ENCODE peak calls at places on chromosomes 5 and 9, in eight cellular contexts. One of them, this sample, is unnamed.
A peak's percentile ranks its signal among the peaks of the same experiment; 100 is the strongest.

GRCh38 chr5:6704361-6704851 is 8.8 kb upstream of the TENT4A start:
- DNase-seq in epithelial cell of esophagus: peak; percentile 91
- DNase-seq in sciatic nerve: no peak
- DNase-seq in iris pigment epithelial cell: peak; percentile 92
- DNase-seq in foreskin fibroblast: peak; percentile 56
- DNase-seq in activated CD4-positive, CD25-positive, alpha-beta regulatory T cell: no peak
- DNase-seq in germinal center: no peak
- DNase-seq in spleen: no peak
- DNase-seq in this sample: peak; percentile 76

GRCh38 chr9:84152204-84152603 is 171.6 kb downstream of the RMI1 start:
- DNase-seq in epithelial cell of esophagus: no peak
- DNase-seq in spleen: no peak
- DNase-seq in sciatic nerve: no peak
- DNase-seq in activated CD4-positive, CD25-positive, alpha-beta regulatory T cell: no peak
- DNase-seq in foreskin fibroblast: no peak
- DNase-seq in germinal center: no peak
- DNase-seq in iris pigment epithelial cell: no peak
- DNase-seq in this sample: no peak

GRCh38 chr9:22170162-22170932 is 161.2 kb upstream of the CDKN2B start:
- DNase-seq in spleen: no peak
- DNase-seq in epithelial cell of esophagus: peak; percentile 78
- DNase-seq in germinal center: no peak
- DNase-seq in foreskin fibroblast: peak; percentile 83
- DNase-seq in sciatic nerve: no peak
- DNase-seq in iris pigment epithelial cell: peak; percentile 72
- DNase-seq in activated CD4-positive, CD25-positive, alpha-beta regulatory T cell: no peak
- DNase-seq in this sample: no peak

GRCh38 chr5:150181035-150181434 is 8.8 kb upstream of the SLC6A7 start:
- DNase-seq in spleen: no peak
- DNase-seq in sciatic nerve: no peak
- DNase-seq in epithelial cell of esophagus: no peak
- DNase-seq in iris pigment epithelial cell: peak; percentile 81
- DNase-seq in foreskin fibroblast: peak; percentile 48
- DNase-seq in activated CD4-positive, CD25-positive, alpha-beta regulatory T cell: no peak
- DNase-seq in germinal center: no peak
- DNase-seq in this sample: no peak

GRCh38 chr5:127068771-127069330 is 4.5 kb downstream of the C5orf63 start:
- DNase-seq in germinal center: no peak
- DNase-seq in epithelial cell of esophagus: peak; percentile 52
- DNase-seq in foreskin fibroblast: no peak
- DNase-seq in activated CD4-positive, CD25-positive, alpha-beta regulatory T cell: no peak
- DNase-seq in iris pigment epithelial cell: peak; percentile 71
- DNase-seq in spleen: no peak
- DNase-seq in sciatic nerve: no peak
- DNase-seq in this sample: no peak

GRCh38 chr9:110276827-110277226 is 20.5 kb upstream of the TXN start:
- DNase-seq in germinal center: no peak
- DNase-seq in foreskin fibroblast: no peak
- DNase-seq in spleen: no peak
- DNase-seq in sciatic nerve: no peak
- DNase-seq in epithelial cell of esophagus: no peak
- DNase-seq in activated CD4-positive, CD25-positive, alpha-beta regulatory T cell: no peak
- DNase-seq in iris pigment epithelial cell: no peak
- DNase-seq in this sample: no peak

GRCh38 chr5:180135128-180135955 is 63.8 kb upstream of the RNF130 start:
- DNase-seq in iris pigment epithelial cell: peak; percentile 65
- DNase-seq in spleen: peak; percentile 53
- DNase-seq in foreskin fibroblast: peak; percentile 55
- DNase-seq in germinal center: no peak
- DNase-seq in sciatic nerve: peak; percentile 61
- DNase-seq in activated CD4-positive, CD25-positive, alpha-beta regulatory T cell: no peak
- DNase-seq in epithelial cell of esophagus: peak; percentile 81
- DNase-seq in this sample: peak; percentile 46

GRCh38 chr5:66364186-66364585 is 220.1 kb downstream of the SREK1 start:
- DNase-seq in epithelial cell of esophagus: no peak
- DNase-seq in foreskin fibroblast: no peak
- DNase-seq in germinal center: no peak
- DNase-seq in sciatic nerve: no peak
- DNase-seq in activated CD4-positive, CD25-positive, alpha-beta regulatory T cell: no peak
- DNase-seq in iris pigment epithelial cell: no peak
- DNase-seq in spleen: no peak
- DNase-seq in this sample: no peak

GRCh38 chr5:53069626-53070025 is 39.9 kb downstream of the MOCS2 start:
- DNase-seq in sciatic nerve: no peak
- DNase-seq in spleen: no peak
- DNase-seq in foreskin fibroblast: no peak
- DNase-seq in germinal center: no peak
- DNase-seq in iris pigment epithelial cell: peak; percentile 85
- DNase-seq in activated CD4-positive, CD25-positive, alpha-beta regulatory T cell: no peak
- DNase-seq in epithelial cell of esophagus: peak; percentile 88
- DNase-seq in this sample: no peak

GRCh38 chr9:104905153-104905901 is 22.6 kb downstream of the ABCA1 start:
- DNase-seq in epithelial cell of esophagus: no peak
- DNase-seq in germinal center: no peak
- DNase-seq in foreskin fibroblast: no peak
- DNase-seq in iris pigment epithelial cell: no peak
- DNase-seq in spleen: no peak
- DNase-seq in sciatic nerve: no peak
- DNase-seq in activated CD4-positive, CD25-positive, alpha-beta regulatory T cell: no peak
- DNase-seq in this sample: no peak

GRCh38 chr5:73624888-73625287 is 1.1 kb upstream of the ARHGEF28 start:
- DNase-seq in germinal center: no peak
- DNase-seq in spleen: no peak
- DNase-seq in foreskin fibroblast: no peak
- DNase-seq in epithelial cell of esophagus: no peak
- DNase-seq in iris pigment epithelial cell: no peak
- DNase-seq in activated CD4-positive, CD25-positive, alpha-beta regulatory T cell: no peak
- DNase-seq in sciatic nerve: no peak
- DNase-seq in this sample: no peak

GRCh38 chr5:139181835-139182452 is 16.2 kb downstream of the SIL1 start:
- DNase-seq in germinal center: no peak
- DNase-seq in foreskin fibroblast: peak; percentile 61
- DNase-seq in iris pigment epithelial cell: peak; percentile 65
- DNase-seq in epithelial cell of esophagus: peak; percentile 82
- DNase-seq in sciatic nerve: no peak
- DNase-seq in spleen: no peak
- DNase-seq in activated CD4-positive, CD25-positive, alpha-beta regulatory T cell: no peak
- DNase-seq in this sample: no peak

GRCh38 chr9:76818271-76818670 is 54.0 kb downstream of the PCA3 start:
- DNase-seq in epithelial cell of esophagus: peak; percentile 93
- DNase-seq in iris pigment epithelial cell: peak; percentile 97
- DNase-seq in germinal center: no peak
- DNase-seq in foreskin fibroblast: peak; percentile 98
- DNase-seq in spleen: no peak
- DNase-seq in sciatic nerve: peak; percentile 65
- DNase-seq in activated CD4-positive, CD25-positive, alpha-beta regulatory T cell: no peak
- DNase-seq in this sample: peak; percentile 86

GRCh38 chr9:73847536-73847935 is 649.6 kb upstream of the RORB start:
- DNase-seq in epithelial cell of esophagus: no peak
- DNase-seq in foreskin fibroblast: no peak
- DNase-seq in iris pigment epithelial cell: no peak
- DNase-seq in germinal center: no peak
- DNase-seq in sciatic nerve: no peak
- DNase-seq in spleen: no peak
- DNase-seq in activated CD4-positive, CD25-positive, alpha-beta regulatory T cell: no peak
- DNase-seq in this sample: no peak

GRCh38 chr9:131188986-131189385 is 63.6 kb downstream of the NUP214 start:
- DNase-seq in spleen: no peak
- DNase-seq in activated CD4-positive, CD25-positive, alpha-beta regulatory T cell: no peak
- DNase-seq in germinal center: no peak
- DNase-seq in iris pigment epithelial cell: no peak
- DNase-seq in epithelial cell of esophagus: no peak
- DNase-seq in foreskin fibroblast: no peak
- DNase-seq in sciatic nerve: no peak
- DNase-seq in this sample: no peak

GRCh38 chr5:157948738-157949410 is 89.9 kb upstream of the CLINT1 start:
- DNase-seq in epithelial cell of esophagus: peak; percentile 93
- DNase-seq in sciatic nerve: peak; percentile 92
- DNase-seq in foreskin fibroblast: peak; percentile 64
- DNase-seq in germinal center: peak; percentile 67
- DNase-seq in spleen: peak; percentile 86
- DNase-seq in activated CD4-positive, CD25-positive, alpha-beta regulatory T cell: peak; percentile 51
- DNase-seq in iris pigment epithelial cell: peak; percentile 93
- DNase-seq in this sample: peak; percentile 94

GRCh38 chr5:79189439-79190234 is 46.3 kb upstream of the JMY start:
- DNase-seq in epithelial cell of esophagus: no peak
- DNase-seq in germinal center: no peak
- DNase-seq in sciatic nerve: no peak
- DNase-seq in iris pigment epithelial cell: no peak
- DNase-seq in foreskin fibroblast: no peak
- DNase-seq in spleen: no peak
- DNase-seq in activated CD4-positive, CD25-positive, alpha-beta regulatory T cell: no peak
- DNase-seq in this sample: no peak

GRCh38 chr5:33582417-33582816 is 141.7 kb downstream of the TARS1 start:
- DNase-seq in epithelial cell of esophagus: no peak
- DNase-seq in activated CD4-positive, CD25-positive, alpha-beta regulatory T cell: no peak
- DNase-seq in spleen: no peak
- DNase-seq in foreskin fibroblast: no peak
- DNase-seq in iris pigment epithelial cell: no peak
- DNase-seq in sciatic nerve: no peak
- DNase-seq in germinal center: no peak
- DNase-seq in this sample: no peak

GRCh38 chr5:11164456-11165286 is 403.6 kb upstream of the DAP start:
- DNase-seq in foreskin fibroblast: no peak
- DNase-seq in iris pigment epithelial cell: no peak
- DNase-seq in germinal center: no peak
- DNase-seq in epithelial cell of esophagus: no peak
- DNase-seq in spleen: no peak
- DNase-seq in sciatic nerve: no peak
- DNase-seq in activated CD4-positive, CD25-positive, alpha-beta regulatory T cell: no peak
- DNase-seq in this sample: no peak

GRCh38 chr9:112790231-112790774 is 39.7 kb downstream of the SNX30 start:
- DNase-seq in iris pigment epithelial cell: no peak
- DNase-seq in spleen: no peak
- DNase-seq in activated CD4-positive, CD25-positive, alpha-beta regulatory T cell: no peak
- DNase-seq in sciatic nerve: no peak
- DNase-seq in germinal center: no peak
- DNase-seq in foreskin fibroblast: no peak
- DNase-seq in epithelial cell of esophagus: peak; percentile 28
- DNase-seq in this sample: no peak

GRCh38 chr5:178551059-178551458 is 39.1 kb downstream of the COL23A1 start:
- DNase-seq in sciatic nerve: no peak
- DNase-seq in iris pigment epithelial cell: peak; percentile 46
- DNase-seq in epithelial cell of esophagus: peak; percentile 22
- DNase-seq in activated CD4-positive, CD25-positive, alpha-beta regulatory T cell: no peak
- DNase-seq in germinal center: peak; percentile 21
- DNase-seq in foreskin fibroblast: peak; percentile 5
- DNase-seq in spleen: no peak
- DNase-seq in this sample: no peak

GRCh38 chr5:122680623-122681350 is 94.1 kb upstream of the SNX2 start:
- DNase-seq in foreskin fibroblast: no peak
- DNase-seq in sciatic nerve: no peak
- DNase-seq in epithelial cell of esophagus: no peak
- DNase-seq in iris pigment epithelial cell: no peak
- DNase-seq in spleen: no peak
- DNase-seq in activated CD4-positive, CD25-positive, alpha-beta regulatory T cell: no peak
- DNase-seq in germinal center: no peak
- DNase-seq in this sample: no peak

GRCh38 chr9:72527801-72528195 is 6.4 kb downstream of the TMC1 start:
- DNase-seq in spleen: no peak
- DNase-seq in epithelial cell of esophagus: no peak
- DNase-seq in sciatic nerve: no peak
- DNase-seq in activated CD4-positive, CD25-positive, alpha-beta regulatory T cell: no peak
- DNase-seq in foreskin fibroblast: no peak
- DNase-seq in iris pigment epithelial cell: peak; percentile 48
- DNase-seq in germinal center: no peak
- DNase-seq in this sample: no peak

GRCh38 chr5:115859378-115859777 is 17.6 kb downstream of the AP3S1 start:
- DNase-seq in foreskin fibroblast: no peak
- DNase-seq in iris pigment epithelial cell: no peak
- DNase-seq in sciatic nerve: no peak
- DNase-seq in spleen: no peak
- DNase-seq in activated CD4-positive, CD25-positive, alpha-beta regulatory T cell: no peak
- DNase-seq in epithelial cell of esophagus: no peak
- DNase-seq in germinal center: no peak
- DNase-seq in this sample: no peak

GRCh38 chr5:25858019-25858418 is 1180.4 kb downstream of the CDH9 start:
- DNase-seq in iris pigment epithelial cell: no peak
- DNase-seq in germinal center: no peak
- DNase-seq in epithelial cell of esophagus: no peak
- DNase-seq in foreskin fibroblast: no peak
- DNase-seq in spleen: no peak
- DNase-seq in sciatic nerve: no peak
- DNase-seq in activated CD4-positive, CD25-positive, alpha-beta regulatory T cell: no peak
- DNase-seq in this sample: no peak